ENCODE peak calls at places on chromosomes 4 and X, in six cellular contexts. A, E, F, M, P and L are unnamed samples.
A peak's percentile ranks its signal among the peaks of the same experiment; 100 is the strongest.

GRCh38 chr4:4685810-4686209 is 144.0 kb upstream of the STX18 start:
- DNase-seq in A (no peak), F (no peak), E (no peak), P (no peak), M (no peak), L (no peak)

GRCh38 chr4:175646802-175647201 is 165.3 kb downstream of the GPM6A start:
- DNase-seq in P (no peak), E (no peak), F (no peak), M (no peak), A (no peak), L (no peak)

GRCh38 chrX:150649096-150649870 is 43.9 kb upstream of the MTMR1 start:
- DNase-seq in P (peak; percentile 57), A (no peak), M (no peak), E (peak; percentile 47), F (peak; percentile 82), L (no peak)

GRCh38 chr4:6728320-6729029 is 12.5 kb downstream of the BLOC1S4 start:
- DNase-seq in M (no peak), P (no peak), A (no peak), F (no peak), E (no peak), L (no peak)

GRCh38 chrX:41634284-41634683 is 54.5 kb upstream of the GPR34 start:
- DNase-seq in E (peak; percentile 58), F (peak; percentile 1), A (no peak), P (no peak), M (no peak), L (no peak)

GRCh38 chr4:158676076-158676475 is 4.0 kb downstream of the ETFDH start:
- DNase-seq in M (no peak), P (no peak), F (no peak), E (no peak), A (no peak), L (no peak)

GRCh38 chr4:172707622-172708021 is 461.0 kb upstream of the GALNT7 start:
- DNase-seq in E (no peak), A (no peak), P (no peak), F (no peak), M (no peak), L (no peak)

GRCh38 chr4:176230827-176231226 is 35.4 kb upstream of the SPATA4 start:
- DNase-seq in E (no peak), F (no peak), P (no peak), M (no peak), A (no peak), L (no peak)

GRCh38 chr4:83285022-83285387 is 407 bp upstream of the COQ2 start:
- DNase-seq in E (peak; percentile 19), F (peak; percentile 74), P (no peak), A (no peak), M (peak; percentile 6), L (no peak)

GRCh38 chrX:41695464-41695863 is 6.7 kb downstream of the GPR34 start:
- DNase-seq in P (no peak), M (peak; percentile 14), F (no peak), A (peak; percentile 27), E (no peak), L (no peak)

GRCh38 chrX:2933125-2933900 is 4.2 kb upstream of the ARSD start:
- DNase-seq in F (no peak), P (no peak), E (no peak), A (no peak), M (no peak), L (no peak)

GRCh38 chr4:19888587-19888986 is 363.1 kb upstream of the SLIT2 start:
- DNase-seq in M (no peak), F (no peak), A (no peak), E (no peak), P (no peak), L (no peak)

GRCh38 chr4:71052034-71052433 is 58.6 kb downstream of the DCK start:
- DNase-seq in P (no peak), F (no peak), E (no peak), A (no peak), M (no peak), L (no peak)

GRCh38 chr4:158410272-158410671 is 111.4 kb upstream of the RXFP1 start:
- DNase-seq in F (peak; percentile 23), M (no peak), E (peak; percentile 6), P (no peak), A (no peak), L (no peak)

GRCh38 chr4:38470708-38471262 is 193.2 kb upstream of the KLF3 start:
- DNase-seq in F (no peak), E (no peak), M (no peak), A (no peak), P (no peak), L (no peak)

GRCh38 chrX:40853816-40854123 is 118.4 kb upstream of the MED14 start:
- DNase-seq in F (no peak), A (no peak), M (no peak), E (no peak), P (no peak), L (no peak)

GRCh38 chr4:100842856-100843255 is 325.0 kb upstream of the EMCN start:
- DNase-seq in M (no peak), F (no peak), A (no peak), P (no peak), E (no peak), L (no peak)

GRCh38 chr4:85725727-85726170 is 250.8 kb downstream of the ARHGAP24 start:
- DNase-seq in P (peak; percentile 53), A (no peak), M (no peak), F (peak; percentile 30), E (no peak), L (no peak)

GRCh38 chr4:164551713-164552040 is 202.3 kb upstream of the SMIM31 start:
- DNase-seq in E (no peak), F (no peak), M (no peak), P (no peak), A (no peak), L (no peak)

GRCh38 chrX:31266172-31267076 is 194.6 kb upstream of the FTHL17 start:
- DNase-seq in E (no peak), F (peak; percentile 53), P (peak; percentile 55), M (no peak), A (no peak), L (peak; percentile 71)

GRCh38 chrX:153917814-153918213 is 8.2 kb downstream of the ARHGAP4 start:
- DNase-seq in M (no peak), E (no peak), P (no peak), A (no peak), F (no peak), L (no peak)

GRCh38 chr4:181685461-181685860 is 557.7 kb upstream of the TENM3 start:
- DNase-seq in E (peak; percentile 72), P (no peak), M (no peak), F (no peak), A (no peak), L (no peak)

GRCh38 chr4:143441678-143442077 is 71.8 kb upstream of the SMARCA5 start:
- DNase-seq in M (no peak), F (no peak), P (no peak), A (no peak), E (no peak), L (no peak)

GRCh38 chr4:75141162-75141561 is 208.2 kb downstream of the PARM1 start:
- DNase-seq in M (no peak), E (no peak), P (no peak), F (no peak), A (no peak), L (no peak)

GRCh38 chr4:80094191-80094590 is 21.2 kb upstream of the ANTXR2 start:
- DNase-seq in F (no peak), E (no peak), A (no peak), P (no peak), M (no peak), L (no peak)

GRCh38 chrX:134144231-134144630 is 92.8 kb upstream of the CCDC160 start:
- DNase-seq in A (no peak), P (no peak), E (no peak), M (no peak), F (peak; percentile 4), L (no peak)

GRCh38 chr4:184887947-184888346 is 62.2 kb upstream of the ACSL1 start:
- DNase-seq in E (no peak), A (no peak), M (no peak), P (no peak), F (no peak), L (no peak)

GRCh38 chr4:40334591-40335507 is at the start of gene CHRNA9:
- DNase-seq in M (no peak), F (no peak), A (no peak), E (no peak), P (no peak), L (no peak)

DNA sequence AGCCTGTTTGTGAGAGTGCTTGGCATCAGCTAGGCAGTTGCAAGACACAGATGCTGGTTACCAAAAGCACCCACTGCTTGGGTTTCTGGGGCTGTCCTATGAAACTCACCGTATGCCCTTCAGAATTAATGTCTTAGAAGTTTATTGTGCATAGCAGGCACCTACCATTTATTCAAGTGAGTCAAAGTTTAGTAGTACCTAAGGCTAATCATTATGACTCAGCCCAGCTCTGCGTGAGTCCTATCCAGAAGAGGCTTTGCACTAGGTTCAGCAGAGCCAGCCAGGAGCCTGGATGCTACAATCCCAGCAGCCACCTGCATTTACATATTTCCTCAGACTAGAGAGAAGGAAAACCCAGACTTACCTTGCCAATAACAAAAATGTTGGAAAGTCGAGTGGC is 4.2 kb downstream of the RPS4X start:
- DNase-seq in E (peak; percentile 47), P (no peak), A (no peak), M (no peak), F (no peak), L (peak; percentile 53)
- H3K27ac ChIP-seq in E (no peak overlapping the region), P (no peak overlapping the region), A (peak overlapping the region; percentile 26), M (no peak overlapping the region), F (no peak overlapping the region), L (no peak overlapping the region)

DNA sequence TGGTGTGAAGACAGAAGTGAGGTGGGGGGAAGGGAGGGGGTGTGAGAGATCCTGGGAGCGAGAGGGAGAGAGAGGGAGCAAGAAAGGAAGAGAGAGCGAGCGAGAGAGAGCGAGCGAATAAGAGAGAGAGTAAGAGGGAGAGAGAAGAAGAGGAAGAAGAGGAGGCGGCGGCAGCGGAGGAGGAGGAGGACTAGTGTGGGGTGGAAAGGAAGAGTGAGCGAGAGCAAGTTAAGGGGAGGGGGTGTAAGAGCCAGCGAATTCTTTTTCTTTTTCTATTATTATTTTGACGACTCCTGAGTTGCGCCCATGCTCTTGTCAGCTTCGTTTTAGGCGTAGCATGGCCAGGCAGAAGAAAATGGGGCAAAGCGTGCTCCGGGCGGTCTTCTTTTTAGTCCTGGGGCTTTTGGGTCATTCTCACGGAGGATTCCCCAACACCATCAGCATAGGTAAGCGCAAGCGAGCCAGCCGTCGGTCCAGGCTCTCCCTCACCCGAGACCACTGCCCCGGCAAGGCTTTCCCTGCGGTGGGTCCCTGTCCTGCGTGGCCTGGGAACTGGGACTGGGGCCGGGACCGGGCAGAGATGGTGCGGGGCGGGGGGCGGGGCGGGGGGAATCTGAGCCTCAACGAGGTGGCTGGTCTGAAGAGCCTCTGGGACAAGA is at the start of gene GRIA3:
- DNase-seq in F (no peak), E (no peak), M (no peak), A (no peak), P (peak; percentile 44), L (no peak)
- H3K27ac ChIP-seq in F (no peak within 1 kb of the TSS), E (no peak within 1 kb of the TSS), M (no peak within 1 kb of the TSS), A (no peak within 1 kb of the TSS), P (no peak within 1 kb of the TSS), L (no peak within 1 kb of the TSS)

DNA sequence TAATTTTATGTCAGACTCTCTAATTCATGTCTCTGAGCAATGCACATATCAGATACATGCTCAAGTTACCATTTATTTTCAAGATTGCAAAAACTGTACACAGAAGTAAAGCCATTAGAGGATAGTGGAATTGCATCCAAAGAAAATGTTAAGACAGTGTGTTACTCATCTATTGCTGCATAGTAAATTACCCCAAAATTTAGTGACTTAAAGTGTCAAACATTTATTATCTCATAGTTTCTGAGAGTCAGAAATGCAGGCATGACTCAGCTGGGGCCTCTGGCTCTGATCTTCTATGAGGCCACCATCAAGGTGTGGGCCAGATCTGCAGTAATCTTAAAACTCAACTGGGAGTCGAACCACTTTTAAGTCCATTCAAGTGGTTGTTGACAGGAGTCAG is 275.2 kb downstream of the QDPR start:
- DNase-seq in M (no peak), E (peak; percentile 31), P (no peak), F (no peak), A (no peak), L (no peak)
- H3K27ac ChIP-seq in M (no peak overlapping the region), E (no peak overlapping the region), P (no peak overlapping the region), F (no peak overlapping the region), A (no peak overlapping the region), L (no peak overlapping the region)

GRCh38 chrX:45435481-45435880 is 234.8 kb upstream of the DIPK2B start:
- DNase-seq in P (no peak), F (peak; percentile 1), E (no peak), M (no peak), A (no peak), L (no peak)
- H3K27ac ChIP-seq in P (no peak overlapping the region), F (no peak overlapping the region), E (no peak overlapping the region), M (no peak overlapping the region), A (no peak overlapping the region), L (no peak overlapping the region)